ENCODE peak calls at places on chromosomes 7 and 10, in eight cellular contexts. E is GM23248, J is OCI-LY7, N is H1, A is neural progenitor cell, L is keratinocyte, I is GM12878, H is fibroblast of lung. O is an unnamed sample. For H3K4me1 and H4K20me1, the result is how much of the 10 kb centered on the place peaks cover.

GRCh38 chr10:33657154-33657900 is 322.9 kb upstream of the NRP1 start:
- DNase-seq in I (no peak), A (no peak), E (peak), L (no peak), N (no peak), H (peak), J (no peak), O (no peak)

GRCh38 chr7:33853361-33854062 is 51.8 kb upstream of the BMPER start:
- DNase-seq in H (peak), L (no peak), I (no peak), N (no peak), J (no peak), A (no peak), E (peak), O (no peak)

GRCh38 chr7:95927781-95928180 is 155.4 kb downstream of the DYNC1I1 start:
- DNase-seq in L (no peak), A (no peak), H (no peak), E (no peak), J (no peak), N (no peak), I (no peak), O (no peak)

GRCh38 chr10:7672366-7673134 is 5.8 kb upstream of the ITIH5 start:
- DNase-seq in I (no peak), E (no peak), H (no peak), L (no peak), A (no peak), N (no peak), J (no peak), O (no peak)

GRCh38 chr7:116802144-116802747 is 60.1 kb upstream of the CAPZA2 start:
- DNase-seq in A (peak), H (peak), J (no peak), E (peak), L (no peak), I (no peak), N (no peak), O (no peak)

GRCh38 chr10:35378547-35379210 is 42.4 kb downstream of the CCNY start:
- DNase-seq in N (no peak), L (no peak), E (no peak), H (peak), A (no peak), J (peak), I (no peak), O (no peak)

GRCh38 chr7:46205478-46205877 is 284.4 kb upstream of the IGFBP3 start:
- DNase-seq in E (no peak), J (no peak), H (no peak), I (no peak), A (no peak), N (no peak), L (peak), O (peak)

GRCh38 chr7:152868122-152869040 is 108.8 kb downstream of the ACTR3B start:
- DNase-seq in E (no peak), A (no peak), H (no peak), L (no peak), I (no peak), N (no peak), J (no peak), O (no peak)

GRCh38 chr7:106285051-106285800 is 443 bp upstream of the NAMPT start:
- DNase-seq in I (peak), L (peak), E (peak), N (peak), H (peak), J (peak), A (peak), O (peak)

GRCh38 chr7:36075561-36075960 is 77.5 kb upstream of the EEPD1 start:
- DNase-seq in A (peak), L (no peak), E (no peak), I (no peak), J (no peak), H (no peak), N (no peak), O (no peak)

GRCh38 chr10:114634607-114634974 is 23.5 kb downstream of the ABLIM1 start:
- DNase-seq in E (peak), L (no peak), H (peak), J (no peak), A (no peak), I (no peak), N (peak), O (peak)

GRCh38 chr10:71878327-71879034 is 27.4 kb upstream of the PSAP start:
- DNase-seq in A (peak), N (no peak), E (no peak), L (no peak), H (no peak), J (peak), I (no peak), O (peak)

GRCh38 chr10:114521250-114521649 is 116.9 kb upstream of the AFAP1L2 start:
- DNase-seq in E (no peak), I (no peak), H (no peak), J (no peak), L (no peak), N (no peak), A (no peak), O (no peak)

GRCh38 chr7:28102778-28103177 is 77.8 kb downstream of the JAZF1 start:
- DNase-seq in I (no peak), N (no peak), L (no peak), A (no peak), H (peak), J (no peak), E (peak), O (no peak)

GRCh38 chr7:116152276-116152675 is 58.1 kb upstream of the TES start:
- DNase-seq in J (no peak), H (no peak), I (no peak), A (no peak), E (no peak), N (no peak), L (no peak), O (no peak)

GRCh38 chr7:237385-237784 is 45.0 kb downstream of the FAM20C start:
- DNase-seq in L (no peak), I (no peak), J (no peak), E (no peak), A (no peak), H (no peak), N (no peak), O (no peak)

GRCh38 chr7:131300572-131301466 is 26.9 kb upstream of the MKLN1 start:
- DNase-seq in N (no peak), L (no peak), E (no peak), J (no peak), A (peak), H (peak), I (no peak), O (no peak)

GRCh38 chr10:29257106-29257783 is 31.6 kb upstream of the LYZL1 start:
- DNase-seq in N (no peak), E (peak), H (peak), J (no peak), L (no peak), I (no peak), A (no peak), O (peak)

GRCh38 chr10:89431977-89432376 is 17.6 kb downstream of the IFIT5 start:
- DNase-seq in H (peak), N (no peak), E (peak), L (peak), J (no peak), I (no peak), A (no peak), O (peak)

GRCh38 chr10:103668351-103669242 is 175.1 kb downstream of the NEURL1 start:
- DNase-seq in N (no peak), A (peak), H (peak), J (no peak), I (no peak), L (no peak), E (peak), O (no peak)

GRCh38 chr7:77482015-77482414 is 55.1 kb upstream of the PTPN12 start:
- DNase-seq in H (no peak), L (peak), A (no peak), I (no peak), N (no peak), J (no peak), E (peak), O (peak)

GRCh38 chr10:75469018-75469616 is 37.7 kb downstream of the LRMDA start:
- DNase-seq in N (no peak), I (no peak), L (peak), J (no peak), A (no peak), H (peak), E (peak), O (peak)

GRCh38 chr7:144835166-144835611 is 664 bp downstream of the TPK1 start:
- DNase-seq in N (no peak), J (peak), L (no peak), E (peak), I (peak), H (peak), A (peak), O (no peak)

GRCh38 chr10:19816420-19817250 is at the start of gene PLXDC2:
- DNase-seq in J (no peak), E (peak), A (peak), L (no peak), N (no peak), H (peak), I (no peak), O (no peak)

GRCh38 chr7:80210400-80210799 is 75.8 kb downstream of the GNAI1 start:
- DNase-seq in H (no peak), E (no peak), I (no peak), A (no peak), L (no peak), N (no peak), J (no peak), O (no peak)

GRCh38 chr7:24251568-24251967 is 32.4 kb upstream of the NPY start:
- DNase-seq in J (no peak), I (no peak), A (no peak), L (no peak), E (no peak), N (no peak), H (no peak), O (no peak)

GRCh38 chr10:130171196-130171595 is 35.0 kb downstream of the GLRX3 start:
- DNase-seq in A (no peak), E (no peak), N (no peak), J (no peak), L (no peak), H (no peak), I (no peak), O (no peak)

GRCh38 chr10:5532231-5532605 is 7.5 kb downstream of the CALML3 start:
- DNase-seq in I (no peak), E (no peak), N (no peak), J (no peak), L (no peak), A (no peak), H (no peak), O (no peak)

GRCh38 chr10:5199398-5199797 is 2.8 kb downstream of the AKR1C4 start:
- DNase-seq in A (peak), E (no peak), L (no peak), H (no peak), J (no peak), I (no peak), N (no peak), O (no peak)

GRCh38 chr7:150903627-150904026 is 51.3 kb downstream of the AOC1 start:
- DNase-seq in I (no peak), J (no peak), E (peak), L (no peak), A (no peak), N (no peak), H (peak), O (peak)

GRCh38 chr10:62852961-62853702 is 37.0 kb upstream of the EGR2 start:
- DNase-seq in L (no peak), I (peak), J (peak), N (no peak), E (no peak), H (no peak), A (no peak), O (no peak)

GRCh38 chr7:72244826-72245398 is 167.2 kb downstream of the CALN1 start:
- DNase-seq in E (no peak), N (no peak), H (no peak), A (no peak), I (no peak), J (no peak), L (no peak), O (no peak)

GRCh38 chr10:31000867-31001266 is 30.8 kb downstream of the ZNF438 start:
- DNase-seq in J (no peak), L (no peak), I (no peak), H (no peak), N (no peak), A (no peak), E (peak), O (no peak)

GRCh38 chr10:30997536-30998252 is 34.0 kb downstream of the ZNF438 start:
- DNase-seq in N (no peak), J (no peak), A (no peak), E (no peak), L (no peak), I (no peak), H (no peak), O (no peak)

GRCh38 chr10:31001740-31002139 is 29.9 kb downstream of the ZNF438 start:
- DNase-seq in I (no peak), A (no peak), E (peak), J (no peak), H (peak), N (no peak), L (no peak), O (no peak)

GRCh38 chr10:31000071-31000787 is 31.4 kb downstream of the ZNF438 start:
- DNase-seq in J (no peak), H (no peak), N (no peak), L (no peak), A (no peak), I (no peak), E (peak), O (no peak)

GRCh38 chr10:30999084-30999712 is 32.5 kb downstream of the ZNF438 start:
- DNase-seq in J (no peak), H (no peak), A (no peak), E (peak), I (no peak), L (no peak), N (no peak), O (no peak)
- H3K27ac ChIP-seq in J (no peak), H (peak), A (no peak), E (peak), I (no peak), L (no peak), N (no peak), O (no peak)

GRCh38 chr7:27095050-27095896 is 527 bp downstream of the HOXA1 start:
- DNase-seq in N (no peak), J (peak), A (peak), E (no peak), L (no peak), I (no peak), H (no peak), O (no peak)

GRCh38 chr7:27096756-27097514 is 1.1 kb upstream of the HOXA1 start:
- DNase-seq in J (peak), N (no peak), I (no peak), L (no peak), A (peak), E (peak), H (peak), O (no peak)

GRCh38 chr7:27097686-27098492 is 2.1 kb upstream of the HOXA1 start:
- DNase-seq in J (no peak), I (no peak), H (peak), N (no peak), A (peak), L (no peak), E (peak), O (peak)

GRCh38 chr7:27094304-27095049 is 1.3 kb downstream of the HOXA1 start:
- DNase-seq in H (no peak), L (no peak), N (no peak), I (no peak), A (peak), J (no peak), E (no peak), O (no peak)

GRCh38 chr7:27095897-27096755 is at the start of gene HOXA1:
- DNase-seq in J (peak), I (peak), A (peak), H (peak), E (peak), L (peak), N (no peak), O (no peak)
- H3K4me1 ChIP-seq in J (under half), I (under half), A (under half), H (under half), E (under half), L (under half), N (under half), O (under half)

GRCh38 chr10:118725784-118726507 is 28.8 kb downstream of the CACUL1 start:
- DNase-seq in E (peak), A (no peak), H (peak), N (no peak), I (no peak), L (no peak), J (no peak), O (no peak)
- H4K20me1 ChIP-seq in E (under half), A (half or more), H (under half), N (under half), I (under half), L (under half), J (under half), O (under half)

DNA sequence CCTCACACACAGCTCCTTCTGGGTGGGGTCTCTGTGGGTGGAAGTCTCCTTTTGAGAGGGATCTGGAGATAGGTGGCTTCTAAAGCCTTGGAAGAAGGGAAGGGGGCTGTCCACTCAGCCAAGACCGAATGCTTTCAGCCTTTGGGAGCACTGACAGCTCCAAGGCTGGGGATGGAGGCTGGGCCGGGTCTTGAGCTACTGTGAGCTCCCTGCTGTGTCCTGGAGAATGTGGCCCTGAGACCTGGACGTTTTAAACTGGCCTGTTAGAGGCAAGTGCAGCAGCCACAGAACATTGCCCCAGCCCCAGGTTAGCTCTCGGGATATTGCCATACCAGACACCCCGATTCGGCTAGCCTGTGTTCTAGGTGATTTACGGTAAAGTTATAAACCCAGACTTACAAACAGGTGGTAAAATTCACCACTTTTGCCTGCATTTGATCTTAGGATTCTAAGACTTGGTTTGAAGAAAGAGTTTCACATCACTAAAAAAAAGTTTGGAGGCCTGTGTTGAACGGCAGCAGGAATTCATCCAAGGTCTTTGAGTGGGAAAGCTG is 548.5 kb upstream of the FOXK1 start:
- DNase-seq in L (no peak), N (no peak), H (no peak), J (no peak), A (no peak), E (no peak), I (no peak), O (no peak)
- H3K27ac ChIP-seq in L (no peak), N (no peak), H (no peak), J (no peak), A (no peak), E (no peak), I (no peak), O (no peak)

GRCh38 chr7:6257602-6258001 is 14.8 kb downstream of the CYTH3 start:
- DNase-seq in H (no peak), N (no peak), E (no peak), A (no peak), J (no peak), I (no peak), L (no peak), O (no peak)
- H3K4me1 ChIP-seq in H (under half), N (under half), E (half or more), A (under half), J (under half), I (under half), L (under half), O (under half)

DNA sequence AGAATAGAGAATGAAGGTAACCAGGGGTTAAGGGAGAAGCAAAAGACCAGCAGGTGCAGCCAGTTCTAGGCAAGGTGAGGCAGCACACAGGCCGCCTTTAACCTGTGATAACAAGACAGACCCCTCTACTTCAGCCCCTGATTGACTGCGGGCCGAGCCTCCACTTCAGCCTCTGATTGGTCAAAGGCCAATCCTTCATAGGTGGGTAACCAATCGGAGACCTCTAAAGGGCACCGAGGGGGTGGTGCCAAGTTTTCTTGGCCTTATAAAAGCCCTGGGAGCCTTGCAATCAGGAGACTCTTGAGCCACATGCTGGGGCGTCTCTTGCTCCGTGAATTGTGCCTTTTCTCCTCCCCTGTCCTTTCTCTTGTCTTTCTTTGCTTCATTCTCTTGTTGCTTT is 98.8 kb downstream of the ELFN1 start:
- DNase-seq in E (peak), A (no peak), H (no peak), J (peak), L (no peak), N (no peak), I (no peak), O (no peak)
- H4K20me1 ChIP-seq in E (under half), A (under half), H (under half), J (under half), L (under half), N (under half), I (under half), O (under half)

GRCh38 chr7:98194186-98194585 is 17.1 kb upstream of the BHLHA15 start:
- DNase-seq in L (no peak), E (no peak), A (no peak), H (no peak), J (no peak), I (no peak), N (no peak), O (no peak)
- H3K27ac ChIP-seq in L (no peak), E (no peak), A (no peak), H (no peak), J (no peak), I (no peak), N (no peak), O (no peak)

GRCh38 chr10:79130846-79131245 is 62.1 kb downstream of the ZMIZ1 start:
- DNase-seq in H (no peak), E (no peak), J (no peak), L (no peak), I (no peak), A (peak), N (no peak), O (no peak)
- H3K4me1 ChIP-seq in H (under half), E (under half), J (under half), L (under half), I (under half), A (half or more), N (under half), O (under half)

DNA sequence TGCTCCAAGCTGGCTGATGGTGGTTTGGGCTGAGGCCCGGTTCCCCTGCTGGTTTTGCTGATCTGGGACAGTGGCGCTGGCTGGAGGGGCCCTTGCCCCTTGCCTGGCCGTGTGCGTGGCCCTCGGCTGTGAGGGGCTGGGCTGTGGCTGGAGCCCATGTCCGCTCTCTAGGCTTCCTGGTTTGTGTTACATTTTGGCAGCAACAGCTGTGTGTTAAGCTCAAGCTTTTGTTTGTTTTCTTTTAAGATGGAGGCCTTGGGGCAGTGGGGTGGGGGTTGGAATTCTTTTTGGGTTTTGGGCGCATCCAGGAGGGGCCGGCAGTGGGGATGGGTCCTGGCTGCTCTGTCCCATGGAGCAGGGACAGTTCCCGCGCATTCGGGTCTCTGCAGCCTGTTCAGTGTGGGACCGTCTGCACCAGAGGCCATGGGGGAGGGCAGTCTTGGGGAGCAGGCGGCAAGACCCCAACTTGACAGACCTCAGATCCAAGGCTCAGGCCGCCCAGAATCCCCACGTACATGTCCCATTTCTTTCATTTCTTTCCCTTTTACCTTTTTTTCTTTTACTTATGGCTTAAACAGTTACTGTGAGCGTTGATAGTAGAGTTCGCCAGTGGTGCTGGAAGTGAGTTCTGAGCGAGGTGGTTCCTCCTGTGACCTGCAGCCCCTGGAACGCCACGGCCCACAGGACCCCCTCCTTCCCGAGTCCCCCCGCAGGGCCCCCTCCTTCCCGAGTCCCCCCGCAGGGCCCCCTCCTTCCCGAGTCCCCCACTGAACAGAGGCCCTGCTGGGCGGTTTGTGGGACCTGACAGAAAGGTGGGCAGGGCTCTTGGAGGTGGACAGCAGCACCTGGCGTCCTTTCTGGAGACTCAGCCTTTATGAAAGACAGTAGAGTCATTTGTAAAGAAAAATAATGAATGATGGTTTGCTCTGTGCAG is 75.3 kb downstream of the INPP5A start:
- DNase-seq in I (no peak), L (no peak), A (peak), H (no peak), J (no peak), N (no peak), E (no peak), O (no peak)
- H4K20me1 ChIP-seq in I (under half), L (under half), A (under half), H (under half), J (under half), N (under half), E (under half), O (under half)